ENCODE peak calls at places on chromosomes 3 and 15, in ten cellular contexts. I is transverse colon, V is endodermal cell, A is heart left ventricle, K is neural crest cell, J is thyroid gland, Z is SK-N-SH, P is neural progenitor cell, M is left ventricle myocardium inferior, O is astrocyte of the spinal cord. B is an unnamed sample.

GRCh38 chr3:13236774-13237173 is 163.5 kb upstream of the IQSEC1 start:
- DNase-seq in I (no peak), V (no peak), A (no peak), K (no peak), J (no peak), Z (peak), P (no peak), M (no peak), O (no peak), B (no peak)

GRCh38 chr15:84887928-84888327 is 3.5 kb downstream of the SLC28A1 start:
- DNase-seq in I (no peak), V (no peak), A (no peak), K (no peak), J (no peak), Z (no peak), P (no peak), M (no peak), O (no peak), B (no peak)

GRCh38 chr3:16849240-16849639 is 35.5 kb upstream of the PLCL2 start:
- DNase-seq in I (peak), V (peak), A (peak), K (peak), J (peak), Z (no peak), P (peak), M (peak), O (peak), B (peak)

GRCh38 chr3:49899815-49900214 is 3.9 kb downstream of the MST1R start:
- DNase-seq in I (no peak), V (peak), A (no peak), K (peak), J (no peak), Z (peak), P (peak), M (no peak), O (no peak), B (no peak)

GRCh38 chr15:29435811-29436210 is 166.2 kb upstream of the NSMCE3 start:
- DNase-seq in I (no peak), V (no peak), A (no peak), K (no peak), J (no peak), Z (no peak), P (no peak), M (no peak), O (no peak), B (no peak)

GRCh38 chr15:25609371-25609770 is 170.5 kb upstream of the UBE3A start:
- DNase-seq in I (no peak), V (no peak), A (no peak), K (no peak), J (no peak), Z (no peak), P (no peak), M (no peak), O (no peak), B (no peak)

GRCh38 chr3:10508235-10508618 is 2.8 kb upstream of the ATP2B2 start:
- DNase-seq in I (no peak), V (no peak), A (no peak), K (no peak), J (no peak), Z (no peak), P (no peak), M (no peak), O (no peak), B (no peak)

GRCh38 chr3:56323986-56324420 is 144.3 kb downstream of the ERC2 start:
- DNase-seq in I (no peak), V (peak), A (no peak), K (no peak), J (no peak), Z (no peak), P (peak), M (no peak), O (peak), B (no peak)

GRCh38 chr15:93146196-93146595 is 57.2 kb upstream of the RGMA start:
- DNase-seq in I (no peak), V (no peak), A (no peak), K (no peak), J (no peak), Z (no peak), P (no peak), M (no peak), O (no peak), B (no peak)

GRCh38 chr3:160136421-160136820 is 88.8 kb upstream of the C3orf80 start:
- DNase-seq in I (no peak), V (no peak), A (no peak), K (no peak), J (no peak), Z (no peak), P (no peak), M (no peak), O (no peak), B (peak)

GRCh38 chr3:51311055-51311454 is 74.0 kb upstream of the MANF start:
- DNase-seq in I (no peak), V (no peak), A (no peak), K (no peak), J (no peak), Z (peak), P (peak), M (no peak), O (peak), B (no peak)

GRCh38 chr15:78097667-78098066 is 5.3 kb downstream of the SH2D7 start:
- DNase-seq in I (no peak), V (peak), A (no peak), K (no peak), J (no peak), Z (no peak), P (no peak), M (no peak), O (no peak), B (no peak)

GRCh38 chr3:78344918-78345317 is 1305.0 kb downstream of the ROBO2 start:
- DNase-seq in I (no peak), V (no peak), A (no peak), K (no peak), J (no peak), Z (no peak), P (no peak), M (no peak), O (no peak), B (no peak)

GRCh38 chr3:103794656-103795055 is 1359.8 kb downstream of the ZPLD1 start:
- DNase-seq in I (no peak), V (peak), A (no peak), K (no peak), J (no peak), Z (no peak), P (peak), M (no peak), O (no peak), B (no peak)
- TF ChIP-seq CTCF in I (no peak), V (peak), A (no peak), K (peak), J (peak), Z (peak), P (peak), M (no peak), O (peak), B (peak)

GRCh38 chr3:81336470-81336869 is 425.0 kb downstream of the GBE1 start:
- DNase-seq in I (no peak), V (no peak), A (no peak), K (no peak), J (no peak), Z (no peak), P (no peak), M (no peak), O (no peak), B (no peak)

DNA sequence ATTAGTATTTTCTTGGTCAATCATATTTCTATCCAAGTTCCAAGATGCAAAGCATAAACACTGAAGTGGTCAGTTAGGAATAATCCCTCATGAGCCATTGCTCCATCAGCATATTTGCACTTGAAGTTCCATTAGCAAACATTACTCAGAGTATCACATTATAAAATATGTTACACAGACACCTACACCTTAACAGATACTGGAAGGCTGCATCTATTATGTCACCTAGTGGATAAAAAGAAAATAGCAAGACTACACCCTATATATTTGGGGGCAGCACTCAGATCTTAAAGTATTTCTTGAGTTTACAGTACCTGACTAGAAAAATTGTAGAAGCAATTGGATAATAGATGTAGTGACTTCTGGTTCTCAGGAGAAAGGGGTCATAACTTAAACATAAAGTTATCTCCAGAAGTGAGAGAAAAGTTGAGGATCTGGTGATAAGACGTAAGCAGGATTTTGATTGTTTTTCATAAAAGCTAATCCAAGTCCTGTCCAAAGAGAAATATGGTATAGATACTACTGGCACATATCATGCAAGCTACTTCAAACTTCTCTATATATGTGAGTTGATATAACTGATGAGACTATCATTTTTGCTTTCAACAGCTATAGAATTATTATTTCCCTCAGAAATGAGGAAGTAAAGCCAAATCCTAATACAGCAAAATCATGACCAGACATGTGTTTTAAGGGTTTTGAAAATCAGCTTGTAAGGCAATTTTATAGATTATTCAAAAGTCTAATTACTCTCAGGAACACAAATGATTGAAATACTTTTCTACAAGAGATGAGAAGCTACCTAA is 422.2 kb downstream of the GBE1 start:
- DNase-seq in I (no peak), V (no peak), A (no peak), K (no peak), J (no peak), Z (peak), P (peak), M (no peak), O (peak), B (no peak)
- TF ChIP-seq CTCF in I (peak), V (peak), A (peak), K (peak), J (peak), Z (peak), P (peak), M (peak), O (peak), B (peak)

GRCh38 chr3:60434323-60434722 is 816.9 kb downstream of the FHIT start:
- DNase-seq in I (no peak), V (no peak), A (no peak), K (no peak), J (no peak), Z (no peak), P (no peak), M (no peak), O (no peak), B (no peak)

GRCh38 chr3:60430208-60430607 is 821.0 kb downstream of the FHIT start:
- DNase-seq in I (no peak), V (no peak), A (no peak), K (no peak), J (no peak), Z (no peak), P (no peak), M (no peak), O (no peak), B (no peak)

GRCh38 chr3:60435941-60436650 is 815.2 kb downstream of the FHIT start:
- DNase-seq in I (no peak), V (no peak), A (no peak), K (no peak), J (no peak), Z (no peak), P (no peak), M (no peak), O (no peak), B (no peak)

GRCh38 chr3:60434945-60435344 is 816.3 kb downstream of the FHIT start:
- DNase-seq in I (no peak), V (peak), A (no peak), K (no peak), J (no peak), Z (no peak), P (no peak), M (no peak), O (no peak), B (no peak)

DNA sequence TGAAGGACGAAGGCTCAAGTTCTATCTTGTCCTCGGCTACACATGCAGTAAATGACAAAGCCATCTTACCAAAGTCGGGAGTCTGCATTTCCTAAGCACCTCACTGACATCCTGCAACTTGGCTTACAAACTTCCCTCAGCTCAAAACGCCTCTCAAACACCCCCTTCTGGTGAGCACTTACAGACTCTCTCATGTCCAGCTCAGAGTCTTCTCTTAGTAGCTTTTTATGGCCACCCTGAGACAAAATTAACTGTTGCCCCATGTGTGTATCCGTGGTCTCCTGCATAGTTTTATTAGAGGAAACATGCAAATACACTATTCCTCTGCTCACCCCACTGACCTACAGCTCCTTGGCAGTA is 819.7 kb downstream of the FHIT start:
- DNase-seq in I (no peak), V (peak), A (peak), K (no peak), J (no peak), Z (no peak), P (peak), M (no peak), O (no peak), B (no peak)
- TF ChIP-seq CTCF in I (no peak), V (peak), A (peak), K (no peak), J (no peak), Z (no peak), P (peak), M (peak), O (no peak), B (no peak)

DNA sequence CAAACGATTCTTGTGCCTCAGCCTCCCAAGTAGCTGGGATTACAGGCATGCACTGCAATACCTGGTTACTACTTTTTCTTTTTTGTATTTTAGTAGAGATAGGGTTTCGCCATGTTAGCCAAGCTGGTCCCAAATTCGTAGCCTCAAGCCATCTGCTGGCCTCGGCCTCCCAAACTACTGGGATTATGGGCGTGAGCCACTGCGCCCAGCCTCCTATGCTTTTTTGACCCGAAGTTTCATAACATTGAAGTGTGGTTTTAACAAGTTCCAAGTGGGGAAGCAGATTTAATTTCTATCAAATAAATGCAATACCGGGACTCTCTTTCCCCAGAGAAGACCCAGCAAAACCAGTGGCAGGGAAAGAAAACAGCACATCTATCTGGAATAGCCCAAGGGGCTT is 13.7 kb downstream of the SH3BP5 start:
- DNase-seq in I (no peak), V (no peak), A (no peak), K (no peak), J (no peak), Z (no peak), P (no peak), M (no peak), O (no peak), B (no peak)
- TF ChIP-seq CTCF in I (no peak), V (no peak), A (no peak), K (no peak), J (no peak), Z (no peak), P (no peak), M (no peak), O (no peak), B (no peak)